ENCODE peak calls at places on chromosome 11, in nine cellular contexts. T, G, H, U, A, I, Z, D and K are unnamed samples.

GRCh38 chr11:116471608-116472007 is 301.2 kb downstream of the BUD13 start:
- DNase-seq in D (no peak), I (peak), A (no peak), G (no peak), H (peak), U (no peak), T (no peak), Z (no peak), K (peak)

GRCh38 chr11:84887055-84887629 is 740.0 kb downstream of the DLG2 start:
- DNase-seq in G (no peak), H (no peak), Z (no peak), U (no peak), T (no peak), A (no peak), I (no peak), D (no peak), K (peak)

GRCh38 chr11:22192642-22193347 is at the start of gene ANO5:
- DNase-seq in H (peak), I (no peak), T (peak), A (peak), D (no peak), Z (peak), G (no peak), U (peak), K (no peak)

GRCh38 chr11:61472282-61472681 is 36.3 kb upstream of the LRRC10B start:
- DNase-seq in T (no peak), I (peak), H (no peak), G (no peak), Z (no peak), D (no peak), A (no peak), U (no peak), K (no peak)

GRCh38 chr11:102836290-102836875 is 7.0 kb downstream of the MMP3 start:
- DNase-seq in H (peak), G (no peak), A (no peak), T (peak), U (no peak), D (peak), Z (no peak), I (peak), K (peak)

GRCh38 chr11:118224512-118225180 is at the start of gene JAML:
- DNase-seq in H (no peak), T (no peak), D (no peak), I (no peak), G (peak), Z (peak), U (no peak), A (no peak), K (no peak)

GRCh38 chr11:112255075-112255739 is 5.5 kb downstream of the PLET1 start:
- DNase-seq in I (peak), T (peak), G (no peak), D (peak), A (no peak), H (peak), Z (no peak), U (peak), K (peak)

GRCh38 chr11:57440744-57441414 is 14.0 kb upstream of the SLC43A3 start:
- DNase-seq in I (no peak), T (no peak), U (no peak), Z (no peak), D (peak), G (no peak), A (no peak), H (no peak), K (no peak)

GRCh38 chr11:45736424-45736823 is 68.5 kb upstream of the SLC35C1 start:
- DNase-seq in D (peak), H (peak), Z (no peak), I (peak), G (no peak), A (no peak), T (no peak), U (no peak), K (no peak)

GRCh38 chr11:78069465-78069864 is 5.8 kb downstream of the THRSP start:
- DNase-seq in A (no peak), D (no peak), G (no peak), T (no peak), U (no peak), I (no peak), H (no peak), Z (no peak), K (peak)

GRCh38 chr11:61265357-61265756 is 24.4 kb downstream of the PGA5 start:
- DNase-seq in D (no peak), T (no peak), H (no peak), Z (no peak), I (no peak), U (no peak), A (no peak), G (no peak), K (no peak)

GRCh38 chr11:12224537-12224893 is 114.1 kb downstream of the MICAL2 start:
- DNase-seq in Z (peak), G (peak), I (peak), U (no peak), T (peak), D (peak), A (no peak), H (peak), K (peak)

GRCh38 chr11:64330888-64331287 is 9.1 kb upstream of the CCDC88B start:
- DNase-seq in G (no peak), D (no peak), Z (no peak), T (no peak), I (no peak), A (peak), U (no peak), H (no peak), K (no peak)